ENCODE peak calls at places on chromosome 5, in five cellular contexts. Z is amniotic epithelial cell, D is NCI-H1092 treated with DMSO at 0.1 percent for 48 hours, A is neuronal stem cell, F is Calu3. P is an unnamed sample.

GRCh38 chr5:93723005-93723404 is 18.4 kb downstream of the POU5F2 start:
- DNase-seq in Z (no peak), D (no peak), F (peak), A (no peak), P (no peak)

GRCh38 chr5:136729901-136730355 is 364.6 kb upstream of the TRPC7 start:
- DNase-seq in Z (peak), D (no peak), A (no peak), F (no peak), P (no peak)

GRCh38 chr5:139147743-139148079 is 50.5 kb downstream of the SIL1 start:
- DNase-seq in F (no peak), D (peak), A (no peak), Z (peak), P (peak)

GRCh38 chr5:58979090-58979489 is 396.2 kb downstream of the RAB3C start:
- DNase-seq in F (no peak), A (no peak), Z (no peak), D (no peak), P (no peak)

GRCh38 chr5:110085826-110086225 is 396.1 kb downstream of the MAN2A1 start:
- DNase-seq in D (no peak), F (no peak), Z (no peak), A (no peak), P (no peak)

GRCh38 chr5:164335837-164336236 is 830.4 kb downstream of the MAT2B start:
- DNase-seq in Z (peak), F (no peak), D (no peak), A (no peak), P (no peak)

GRCh38 chr5:62909331-62909730 is 330.7 kb downstream of the LRRC70 start:
- DNase-seq in Z (no peak), D (no peak), A (no peak), F (no peak), P (no peak)

GRCh38 chr5:33781286-33781685 is 110.5 kb downstream of the ADAMTS12 start:
- DNase-seq in Z (peak), D (no peak), A (peak), F (no peak), P (no peak)

GRCh38 chr5:175216991-175217390 is 227.0 kb downstream of the DRD1 start:
- DNase-seq in A (no peak), D (no peak), Z (no peak), F (no peak), P (no peak)

GRCh38 chr5:133939668-133940067 is 28.8 kb downstream of the C5orf15 start:
- DNase-seq in F (no peak), A (no peak), Z (no peak), D (no peak), P (no peak)

GRCh38 chr5:56018860-56019259 is 24.1 kb upstream of the IL6ST start:
- DNase-seq in A (no peak), F (no peak), D (no peak), Z (no peak), P (no peak)

GRCh38 chr5:174459832-174460448 is 264.4 kb upstream of the MSX2 start:
- DNase-seq in F (peak), Z (no peak), A (no peak), D (no peak), P (no peak)

GRCh38 chr5:88602584-88602983 is 280.4 kb downstream of the MEF2C start:
- DNase-seq in D (no peak), F (peak), Z (no peak), A (no peak), P (peak)

P was measured in colonic mucosa.